ENCODE peak calls at places on chromosomes 16 and 17, in five cellular contexts. O, V, W, H and X are unnamed samples.

GRCh38 chr17:44094701-44095387 is 24.3 kb downstream of the G6PC3 start:
- DNase-seq in O (no peak), V (no peak), W (no peak), H (no peak), X (no peak)

GRCh38 chr17:73956595-73957465 is 246.6 kb upstream of the RPL38 start:
- DNase-seq in O (peak; percentile 17), V (no peak), W (peak; percentile 75), H (peak; percentile 88), X (peak; percentile 68)

GRCh38 chr17:50095626-50096037 is 481 bp downstream of the PDK2 start:
- DNase-seq in O (no peak), V (no peak), W (no peak), H (no peak), X (peak; percentile 16)

GRCh38 chr17:34589120-34589965 is 10.0 kb downstream of the TMEM132E start:
- DNase-seq in O (no peak), V (no peak), W (no peak), H (no peak), X (no peak)

GRCh38 chr16:75248142-75248535 is 3.3 kb downstream of the BCAR1 start:
- DNase-seq in O (no peak), V (no peak), W (no peak), H (no peak), X (no peak)

GRCh38 chr16:12188674-12189249 is 212.2 kb downstream of the SNX29 start:
- DNase-seq in O (no peak), V (peak; percentile 40), W (no peak), H (no peak), X (no peak)

GRCh38 chr16:7731121-7731520 is 398.5 kb downstream of the RBFOX1 start:
- DNase-seq in O (no peak), V (no peak), W (no peak), H (no peak), X (no peak)

GRCh38 chr17:16322636-16323035 is 30.6 kb downstream of the CENPV start:
- DNase-seq in O (no peak), V (peak; percentile 81), W (no peak), H (no peak), X (no peak)

GRCh38 chr16:85556456-85557082 is 56.6 kb upstream of the GSE1 start:
- DNase-seq in O (no peak), V (peak; percentile 48), W (peak; percentile 86), H (no peak), X (no peak)

GRCh38 chr16:89784409-89784808 is 32.0 kb downstream of the FANCA start:
- DNase-seq in O (no peak), V (no peak), W (no peak), H (no peak), X (no peak)

GRCh38 chr17:17141860-17142552 is 64.1 kb downstream of the PLD6 start:
- DNase-seq in O (peak; percentile 40), V (peak; percentile 42), W (peak; percentile 53), H (no peak), X (peak; percentile 82)

GRCh38 chr16:6066601-6067000 is 969.0 kb upstream of the EEF2KMT start:
- DNase-seq in O (no peak), V (no peak), W (no peak), H (no peak), X (peak; percentile 15)

GRCh38 chr17:48909796-48910195 is 1.6 kb downstream of the UBE2Z start:
- DNase-seq in O (peak; percentile 14), V (no peak), W (no peak), H (no peak), X (no peak)

GRCh38 chr16:10745856-10746255 is 2.2 kb downstream of the NUBP1 start:
- DNase-seq in O (no peak), V (no peak), W (no peak), H (no peak), X (no peak)

GRCh38 chr17:80716986-80717385 is 172.3 kb downstream of the RPTOR start:
- DNase-seq in O (no peak), V (no peak), W (no peak), H (no peak), X (no peak)

GRCh38 chr17:14269473-14269872 is 31.4 kb upstream of the HS3ST3B1 start:
- DNase-seq in O (no peak), V (no peak), W (no peak), H (no peak), X (no peak)

GRCh38 chr17:9183297-9183696 is 162.0 kb downstream of the NTN1 start:
- DNase-seq in O (no peak), V (no peak), W (no peak), H (no peak), X (no peak)

GRCh38 chr16:2388875-2389433 is 40.3 kb upstream of the CCNF start:
- DNase-seq in O (peak; percentile 79), V (peak; percentile 84), W (no peak), H (no peak), X (no peak)

GRCh38 chr16:2386990-2387389 is 42.3 kb upstream of the CCNF start:
- DNase-seq in O (no peak), V (no peak), W (no peak), H (no peak), X (no peak)

GRCh38 chr16:2385441-2385840 is 43.8 kb upstream of the CCNF start:
- DNase-seq in O (peak; percentile 82), V (peak; percentile 54), W (no peak), H (no peak), X (no peak)

DNA sequence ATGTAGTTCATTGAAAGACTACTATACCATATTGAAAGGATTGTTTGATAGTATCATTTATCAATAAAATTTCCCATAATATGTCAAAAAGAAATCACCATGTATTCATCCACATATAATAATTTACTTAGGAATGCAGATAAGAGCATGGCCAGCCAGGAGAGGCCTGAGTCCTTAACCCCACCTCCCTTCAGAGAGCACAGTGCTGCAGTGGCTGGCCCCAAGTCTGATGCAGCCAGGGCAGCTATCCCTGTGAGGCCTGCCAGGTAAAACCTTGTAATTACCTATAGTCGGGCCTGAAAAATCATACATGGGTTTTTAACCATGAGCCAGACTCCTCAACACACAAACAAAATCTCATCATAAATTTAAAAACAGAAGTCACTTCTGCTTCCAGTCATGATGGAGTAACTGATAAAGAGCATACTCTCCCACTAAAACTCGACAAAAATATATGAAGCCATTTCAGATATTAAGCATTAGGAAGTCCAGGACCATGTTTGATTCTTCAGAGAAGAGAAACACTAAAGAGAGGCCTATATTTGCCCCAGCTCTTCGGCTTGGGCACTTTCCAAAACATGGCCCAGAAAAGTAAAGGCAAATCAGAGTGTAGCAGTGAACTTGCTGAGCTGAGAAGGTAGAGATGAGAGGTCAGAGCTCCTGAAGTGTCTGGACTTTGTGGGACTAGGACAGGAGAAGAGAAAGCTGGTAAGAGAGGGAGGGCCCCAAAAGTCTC is 40.9 kb upstream of the CCNF start:
- DNase-seq in O (no peak), V (no peak), W (no peak), H (no peak), X (no peak)
- TF ChIP-seq CTCF in O (no peak), V (no peak), W (no peak), H (no peak), X (no peak)

DNA sequence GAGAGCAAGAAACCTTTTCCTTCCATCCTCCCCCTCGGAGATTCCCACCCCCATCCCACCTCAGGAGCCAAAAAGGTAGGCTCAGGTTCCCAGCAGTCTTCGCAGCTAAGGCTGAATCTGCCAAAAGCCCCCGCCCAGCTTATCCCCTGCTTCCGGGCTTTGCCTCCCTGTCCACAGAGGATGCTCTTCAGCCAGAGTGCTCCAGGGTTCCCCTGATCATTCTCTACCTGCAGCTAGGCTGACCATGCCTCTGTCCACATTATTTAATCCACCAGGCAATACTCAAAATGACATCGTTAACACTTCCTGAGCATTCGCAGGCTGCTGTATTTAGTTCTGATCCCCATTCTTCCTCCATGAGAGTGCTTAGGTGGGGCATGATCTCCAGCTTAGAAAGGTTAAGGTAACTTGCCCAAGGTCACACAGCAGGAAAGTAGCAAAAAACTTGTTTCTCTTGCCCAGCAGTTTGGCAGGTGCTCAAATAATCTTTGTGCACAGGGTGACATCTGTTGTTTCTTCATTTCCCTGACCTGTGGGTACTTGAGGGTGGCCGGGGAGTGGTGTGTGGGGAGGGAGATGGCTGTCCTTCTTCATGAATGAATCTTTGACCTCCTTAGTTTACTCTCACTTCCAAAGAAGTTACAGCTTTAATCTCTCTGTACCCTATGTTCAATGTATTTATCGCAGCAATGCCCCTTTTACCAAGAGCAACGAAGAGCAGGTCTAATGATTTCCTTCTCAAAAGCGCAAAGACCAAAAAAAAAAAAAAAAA is 880 bp upstream of the TBKBP1 start:
- DNase-seq in O (no peak), V (no peak), W (peak; percentile 33), H (peak; percentile 81), X (no peak)
- TF ChIP-seq CTCF in O (no peak), V (no peak), W (no peak), H (no peak), X (no peak)

DNA sequence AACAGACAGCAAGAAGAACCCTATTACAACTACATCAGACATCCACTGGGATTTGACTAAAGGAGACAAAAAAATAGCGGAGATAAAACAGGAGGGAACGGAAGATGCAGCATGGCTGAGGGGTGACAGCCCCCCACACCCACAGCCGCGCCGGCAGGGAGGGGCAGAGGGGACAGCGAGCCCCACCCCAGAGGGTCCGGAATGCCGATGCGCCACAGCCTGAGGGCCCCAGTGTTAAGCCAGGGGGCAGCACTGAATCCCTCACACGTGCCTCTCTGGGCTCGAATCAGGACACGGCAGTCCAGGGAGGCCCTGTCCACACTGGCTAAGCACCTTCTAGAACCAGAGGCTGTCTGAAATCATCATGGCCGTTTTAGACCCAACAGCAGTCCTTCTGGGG is 18.8 kb downstream of the MAP1LC3B start:
- DNase-seq in O (no peak), V (no peak), W (no peak), H (peak; percentile 62), X (no peak)
- TF ChIP-seq CTCF in O (no peak), V (peak; percentile 4), W (no peak), H (no peak), X (no peak)

GRCh38 chr16:4766875-4767628 is at the start of gene ZNF500:
- DNase-seq in O (peak; percentile 89), V (peak; percentile 93), W (peak; percentile 98), H (peak; percentile 100), X (peak; percentile 100)
- TF ChIP-seq CTCF in O (no peak), V (no peak), W (no peak), H (no peak), X (no peak)

GRCh38 chr17:76593964-76594363 is 8.3 kb upstream of the ST6GALNAC2 start:
- DNase-seq in O (no peak), V (no peak), W (no peak), H (no peak), X (no peak)
- TF ChIP-seq CTCF in O (no peak), V (no peak), W (no peak), H (no peak), X (no peak)

GRCh38 chr16:22816475-22816874 is 2.5 kb downstream of the HS3ST2 start:
- DNase-seq in O (peak; percentile 84), V (no peak), W (no peak), H (no peak), X (no peak)

GRCh38 chr16:22814330-22815105 is 556 bp downstream of the HS3ST2 start:
- DNase-seq in O (peak; percentile 32), V (no peak), W (no peak), H (peak; percentile 84), X (peak; percentile 33)

GRCh38 chr16:22815863-22816262 is 1.9 kb downstream of the HS3ST2 start:
- DNase-seq in O (no peak), V (no peak), W (no peak), H (no peak), X (no peak)

GRCh38 chr16:22813223-22813945 is 578 bp upstream of the HS3ST2 start:
- DNase-seq in O (peak; percentile 76), V (peak; percentile 16), W (peak; percentile 65), H (peak; percentile 88), X (peak; percentile 72)

GRCh38 chr16:22813946-22814325 is at the start of gene HS3ST2:
- DNase-seq in O (peak; percentile 45), V (peak; percentile 0), W (no peak), H (peak; percentile 88), X (peak; percentile 85)
- TF ChIP-seq CTCF in O (peak; percentile 41), V (no peak), W (no peak), H (no peak), X (no peak)